ENCODE peak calls at places on chromosomes 12 and 14, in four cellular contexts. V is cardiac muscle cell; M is stimulated activated CD8-positive, alpha-beta memory T cell treated with anti-CD3 and anti-CD28 coated beads, Interleukin-4, amount 100 ng/mL, for 1 hour; G is OCI-M1. U is an unnamed sample.

GRCh38 chr14:96105921-96106441 is 66.8 kb downstream of the C14orf132 start:
- DNase-seq in V (no peak), G (no peak), M (no peak), U (no peak)

GRCh38 chr12:84785281-84785680 is 127.3 kb downstream of the SLC6A15 start:
- DNase-seq in G (no peak), M (no peak), V (peak), U (no peak)

GRCh38 chr12:105957058-105957457 is 181.7 kb downstream of the NUAK1 start:
- DNase-seq in V (no peak), M (no peak), G (no peak), U (no peak)

GRCh38 chr14:105477659-105478623 is 3.3 kb downstream of the CRIP2 start:
- DNase-seq in G (no peak), V (no peak), M (no peak), U (no peak)

GRCh38 chr14:64577211-64577610 is 27.4 kb downstream of the PPP1R36 start:
- DNase-seq in M (no peak), V (no peak), G (no peak), U (no peak)

GRCh38 chr12:33596061-33596460 is 156.4 kb upstream of the SYT10 start:
- DNase-seq in V (no peak), M (no peak), G (peak), U (no peak)

GRCh38 chr14:33057585-33057984 is 118.9 kb downstream of the NPAS3 start:
- DNase-seq in G (no peak), M (no peak), V (no peak), U (no peak)

GRCh38 chr12:91490667-91491309 is 308.2 kb upstream of the DCN start:
- DNase-seq in V (no peak), M (no peak), G (no peak), U (no peak)

GRCh38 chr12:46432325-46432724 is 59.8 kb upstream of the SLC38A2 start:
- DNase-seq in V (no peak), M (no peak), G (no peak), U (no peak)

GRCh38 chr14:68908201-68908600 is 70.9 kb downstream of the ACTN1 start:
- DNase-seq in V (no peak), M (no peak), G (no peak), U (no peak)

GRCh38 chr14:21414137-21414631 is 30.4 kb upstream of the SUPT16H start:
- DNase-seq in M (no peak), G (no peak), V (no peak), U (no peak)

GRCh38 chr12:70590051-70590450 is 47.2 kb downstream of the PTPRB start:
- DNase-seq in G (peak), M (peak), V (peak), U (peak)

GRCh38 chr12:104656921-104657320 is 200.2 kb downstream of the CHST11 start:
- DNase-seq in M (no peak), V (no peak), G (no peak), U (no peak)

GRCh38 chr14:94465042-94465441 is 11.0 kb downstream of the SERPINA9 start:
- DNase-seq in G (no peak), V (no peak), M (no peak), U (no peak)

GRCh38 chr14:65045011-65045410 is 57.3 kb downstream of the MAX start:
- DNase-seq in M (no peak), V (no peak), G (peak), U (no peak)

GRCh38 chr12:54195080-54195479 is 6.3 kb upstream of the SMUG1 start:
- DNase-seq in M (no peak), G (no peak), V (no peak), U (no peak)